ENCODE peak calls at places on chromosomes 12 and 14, in seven cellular contexts. One of them, this sample, is unnamed. For H3K27me3, the result is how much of the 10 kb centered on the place peaks cover.

GRCh38 chr14:77007975-77008421 is 20.5 kb downstream of the IRF2BPL start:
- DNase-seq in lung: peak
- DNase-seq in neuronal stem cell: no peak
- DNase-seq in GM23338: no peak
- DNase-seq in cardiac muscle cell: no peak
- DNase-seq in CD4-positive, alpha-beta T cell: no peak
- DNase-seq in Peyer's patch: no peak
- DNase-seq in this sample: no peak

GRCh38 chr12:49872781-49873181 is 29.9 kb upstream of the BCDIN3D start:
- DNase-seq in GM23338: no peak
- DNase-seq in cardiac muscle cell: no peak
- DNase-seq in neuronal stem cell: no peak
- DNase-seq in CD4-positive, alpha-beta T cell: no peak
- DNase-seq in lung: no peak
- DNase-seq in Peyer's patch: no peak
- DNase-seq in this sample: no peak

GRCh38 chr12:132151145-132151765 is 7.0 kb downstream of the NOC4L start:
- DNase-seq in neuronal stem cell: no peak
- DNase-seq in cardiac muscle cell: no peak
- DNase-seq in CD4-positive, alpha-beta T cell: no peak
- DNase-seq in lung: no peak
- DNase-seq in GM23338: no peak
- DNase-seq in Peyer's patch: no peak
- DNase-seq in this sample: no peak

GRCh38 chr14:81219210-81219820 is 1.4 kb downstream of the GTF2A1 start:
- DNase-seq in GM23338: peak
- DNase-seq in cardiac muscle cell: peak
- DNase-seq in Peyer's patch: peak
- DNase-seq in neuronal stem cell: peak
- DNase-seq in CD4-positive, alpha-beta T cell: peak
- DNase-seq in lung: peak
- DNase-seq in this sample: peak

GRCh38 chr14:30355431-30355913 is 203.5 kb upstream of the G2E3 start:
- DNase-seq in GM23338: no peak
- DNase-seq in lung: no peak
- DNase-seq in CD4-positive, alpha-beta T cell: no peak
- DNase-seq in cardiac muscle cell: peak
- DNase-seq in neuronal stem cell: no peak
- DNase-seq in Peyer's patch: no peak
- DNase-seq in this sample: no peak

GRCh38 chr14:103057028-103057371 is 349 bp downstream of the CDC42BPB start:
- DNase-seq in neuronal stem cell: no peak
- DNase-seq in lung: no peak
- DNase-seq in cardiac muscle cell: no peak
- DNase-seq in GM23338: no peak
- DNase-seq in CD4-positive, alpha-beta T cell: no peak
- DNase-seq in Peyer's patch: no peak
- DNase-seq in this sample: no peak

GRCh38 chr12:120470150-120470817 is 736 bp upstream of the SRSF9 start:
- DNase-seq in cardiac muscle cell: peak
- DNase-seq in Peyer's patch: no peak
- DNase-seq in GM23338: peak
- DNase-seq in CD4-positive, alpha-beta T cell: no peak
- DNase-seq in lung: no peak
- DNase-seq in neuronal stem cell: peak
- DNase-seq in this sample: no peak

GRCh38 chr12:109915171-109916040 is 15.3 kb downstream of the TCHP start:
- DNase-seq in CD4-positive, alpha-beta T cell: no peak
- DNase-seq in Peyer's patch: no peak
- DNase-seq in cardiac muscle cell: no peak
- DNase-seq in neuronal stem cell: no peak
- DNase-seq in lung: no peak
- DNase-seq in GM23338: no peak
- DNase-seq in this sample: no peak

GRCh38 chr14:23895480-23895879 is 58.1 kb upstream of the DHRS4 start:
- DNase-seq in CD4-positive, alpha-beta T cell: no peak
- DNase-seq in Peyer's patch: no peak
- DNase-seq in lung: no peak
- DNase-seq in neuronal stem cell: no peak
- DNase-seq in cardiac muscle cell: no peak
- DNase-seq in GM23338: peak
- DNase-seq in this sample: no peak

GRCh38 chr12:106181416-106182114 is 42.8 kb upstream of the NUAK1 start:
- DNase-seq in Peyer's patch: no peak
- DNase-seq in cardiac muscle cell: no peak
- DNase-seq in neuronal stem cell: no peak
- DNase-seq in CD4-positive, alpha-beta T cell: no peak
- DNase-seq in lung: no peak
- DNase-seq in GM23338: no peak
- DNase-seq in this sample: no peak

GRCh38 chr14:64465856-64466554 is 706 bp downstream of the AKAP5 start:
- DNase-seq in lung: no peak
- DNase-seq in cardiac muscle cell: peak
- DNase-seq in GM23338: peak
- DNase-seq in Peyer's patch: no peak
- DNase-seq in neuronal stem cell: peak
- DNase-seq in CD4-positive, alpha-beta T cell: no peak
- DNase-seq in this sample: no peak

GRCh38 chr12:121465921-121466799 is 66.2 kb downstream of the RNF34 start:
- DNase-seq in lung: no peak
- DNase-seq in neuronal stem cell: no peak
- DNase-seq in cardiac muscle cell: peak
- DNase-seq in CD4-positive, alpha-beta T cell: peak
- DNase-seq in GM23338: peak
- DNase-seq in Peyer's patch: peak
- DNase-seq in this sample: peak

GRCh38 chr14:88323520-88324199 is 591 bp upstream of the KCNK10 start:
- DNase-seq in Peyer's patch: no peak
- DNase-seq in GM23338: peak
- DNase-seq in lung: no peak
- DNase-seq in CD4-positive, alpha-beta T cell: no peak
- DNase-seq in cardiac muscle cell: peak
- DNase-seq in neuronal stem cell: no peak
- DNase-seq in this sample: no peak

GRCh38 chr14:88325883-88326282 is 2.8 kb upstream of the KCNK10 start:
- DNase-seq in GM23338: peak
- DNase-seq in lung: no peak
- DNase-seq in cardiac muscle cell: no peak
- DNase-seq in CD4-positive, alpha-beta T cell: no peak
- DNase-seq in Peyer's patch: no peak
- DNase-seq in neuronal stem cell: no peak
- DNase-seq in this sample: no peak

GRCh38 chr14:88321692-88322504 is 1.2 kb downstream of the KCNK10 start:
- DNase-seq in Peyer's patch: no peak
- DNase-seq in cardiac muscle cell: no peak
- DNase-seq in GM23338: peak
- DNase-seq in CD4-positive, alpha-beta T cell: no peak
- DNase-seq in lung: no peak
- DNase-seq in neuronal stem cell: no peak
- DNase-seq in this sample: no peak

GRCh38 chr14:88323086-88323519 is at the start of gene KCNK10:
- DNase-seq in cardiac muscle cell: no peak
- DNase-seq in CD4-positive, alpha-beta T cell: no peak
- DNase-seq in lung: no peak
- DNase-seq in Peyer's patch: no peak
- DNase-seq in neuronal stem cell: no peak
- DNase-seq in GM23338: peak
- DNase-seq in this sample: no peak

GRCh38 chr14:88322505-88323085 is 474 bp downstream of the KCNK10 start:
- DNase-seq in cardiac muscle cell: no peak
- DNase-seq in GM23338: peak
- DNase-seq in lung: no peak
- DNase-seq in Peyer's patch: no peak
- DNase-seq in CD4-positive, alpha-beta T cell: no peak
- DNase-seq in neuronal stem cell: no peak
- DNase-seq in this sample: no peak
- H3K27me3 ChIP-seq in cardiac muscle cell: half or more
- H3K27me3 ChIP-seq in GM23338: half or more
- H3K27me3 ChIP-seq in lung: under half
- H3K27me3 ChIP-seq in Peyer's patch: under half
- H3K27me3 ChIP-seq in CD4-positive, alpha-beta T cell: half or more
- H3K27me3 ChIP-seq in neuronal stem cell: under half
- H3K27me3 ChIP-seq in this sample: under half

DNA sequence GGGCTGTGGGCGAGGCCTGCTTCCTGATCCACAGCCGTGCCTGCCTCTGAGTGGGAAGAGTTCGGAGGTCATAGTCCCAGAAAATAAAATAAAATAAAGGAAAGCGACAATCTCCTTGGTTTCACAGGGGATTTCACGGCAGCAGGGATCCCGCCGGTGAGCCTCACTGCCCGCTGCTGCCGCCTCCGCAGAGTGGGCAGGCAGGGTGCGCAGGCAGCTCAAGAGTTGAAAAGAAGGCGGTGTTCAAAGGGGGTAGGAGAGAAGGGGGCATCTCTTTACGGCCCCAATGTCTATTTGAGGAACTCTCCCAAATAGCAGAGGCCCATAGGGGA is 3.1 kb upstream of the HOXC9 start:
- DNase-seq in neuronal stem cell: no peak
- DNase-seq in GM23338: no peak
- DNase-seq in lung: no peak
- DNase-seq in CD4-positive, alpha-beta T cell: no peak
- DNase-seq in Peyer's patch: no peak
- DNase-seq in cardiac muscle cell: no peak
- DNase-seq in this sample: no peak
- H3K27me3 ChIP-seq in neuronal stem cell: half or more
- H3K27me3 ChIP-seq in GM23338: half or more
- H3K27me3 ChIP-seq in lung: under half
- H3K27me3 ChIP-seq in CD4-positive, alpha-beta T cell: half or more
- H3K27me3 ChIP-seq in Peyer's patch: under half
- H3K27me3 ChIP-seq in cardiac muscle cell: half or more
- H3K27me3 ChIP-seq in this sample: half or more

DNA sequence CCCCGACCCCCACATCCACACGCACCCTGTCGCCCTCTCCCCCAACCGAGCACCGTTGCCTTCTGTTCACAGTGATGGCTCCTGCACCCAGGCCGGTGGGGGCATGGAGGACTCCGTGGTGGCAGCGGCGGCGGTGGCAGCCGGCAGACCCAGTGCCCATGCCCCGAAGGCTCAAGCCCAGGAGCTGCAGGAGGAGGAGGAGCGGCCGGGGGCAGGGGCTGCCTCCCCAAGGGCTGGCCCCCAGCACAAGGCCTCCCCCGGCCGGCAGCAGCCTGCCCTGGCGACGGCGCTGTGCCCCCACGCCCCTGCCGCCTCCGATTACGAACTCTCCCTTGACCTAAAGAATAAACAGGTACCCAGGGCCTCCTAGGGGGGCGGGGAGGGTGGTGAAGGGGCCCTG is 59.0 kb downstream of the IQSEC3 start:
- DNase-seq in cardiac muscle cell: no peak
- DNase-seq in CD4-positive, alpha-beta T cell: no peak
- DNase-seq in neuronal stem cell: no peak
- DNase-seq in lung: no peak
- DNase-seq in GM23338: no peak
- DNase-seq in Peyer's patch: no peak
- DNase-seq in this sample: no peak
- H3K27me3 ChIP-seq in cardiac muscle cell: under half
- H3K27me3 ChIP-seq in CD4-positive, alpha-beta T cell: under half
- H3K27me3 ChIP-seq in neuronal stem cell: under half
- H3K27me3 ChIP-seq in lung: under half
- H3K27me3 ChIP-seq in GM23338: under half
- H3K27me3 ChIP-seq in Peyer's patch: under half
- H3K27me3 ChIP-seq in this sample: under half

DNA sequence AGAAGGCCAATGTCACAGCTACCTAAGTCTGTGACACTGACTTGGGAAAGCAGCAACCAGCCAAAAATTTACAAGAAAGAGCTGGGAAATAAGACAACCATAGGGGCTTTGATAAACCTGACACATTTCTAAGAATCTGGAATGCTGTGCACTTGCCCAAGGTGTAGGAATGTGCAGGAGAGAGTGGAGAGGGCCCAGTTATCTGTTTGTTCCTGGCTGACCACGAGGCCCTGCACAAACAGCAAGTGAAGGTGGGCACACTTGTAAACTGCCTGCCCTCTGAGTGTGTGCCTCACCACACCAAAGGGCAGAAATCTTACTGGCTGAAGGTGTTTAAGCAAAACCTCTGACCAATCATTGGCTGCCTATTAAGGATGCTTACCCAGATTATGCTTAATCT is 27.3 kb downstream of the DLK1 start:
- DNase-seq in CD4-positive, alpha-beta T cell: no peak
- DNase-seq in GM23338: no peak
- DNase-seq in lung: no peak
- DNase-seq in cardiac muscle cell: no peak
- DNase-seq in neuronal stem cell: no peak
- DNase-seq in Peyer's patch: no peak
- DNase-seq in this sample: no peak
- H3K27me3 ChIP-seq in CD4-positive, alpha-beta T cell: under half
- H3K27me3 ChIP-seq in GM23338: under half
- H3K27me3 ChIP-seq in lung: under half
- H3K27me3 ChIP-seq in cardiac muscle cell: under half
- H3K27me3 ChIP-seq in neuronal stem cell: under half
- H3K27me3 ChIP-seq in Peyer's patch: under half
- H3K27me3 ChIP-seq in this sample: under half